ENCODE peak calls at places on chromosomes 1 and 21, in four cellular contexts. V is neural progenitor cell; I is lung; R is CD8-positive, alpha-beta memory T cell. Q is an unnamed sample.

GRCh38 chr21:43921602-43921978 is 56.6 kb downstream of the AGPAT3 start:
- DNase-seq in R (no peak), V (peak; percentile 80), I (no peak), Q (no peak)

GRCh38 chr1:168689726-168690602 is 39.0 kb downstream of the DPT start:
- DNase-seq in R (no peak), V (no peak), I (no peak), Q (no peak)

GRCh38 chr1:150150511-150151021 is 850 bp downstream of the PLEKHO1 start:
- DNase-seq in V (peak; percentile 59), R (peak; percentile 51), I (no peak), Q (peak; percentile 36)

GRCh38 chr1:46530791-46531409 is 20.5 kb downstream of the KNCN start:
- DNase-seq in V (peak; percentile 42), R (no peak), I (no peak), Q (peak; percentile 26)

GRCh38 chr1:30887485-30888315 is 20.9 kb downstream of the SDC3 start:
- DNase-seq in V (no peak), I (no peak), R (no peak), Q (no peak)

GRCh38 chr1:12619396-12620141 is 1.6 kb upstream of the DHRS3 start:
- DNase-seq in R (peak; percentile 78), I (peak; percentile 87), V (peak; percentile 93), Q (peak; percentile 78)

GRCh38 chr1:74426208-74426932 is 86.0 kb downstream of the LRRC53 start:
- DNase-seq in R (no peak), I (no peak), V (no peak), Q (no peak)

GRCh38 chr1:1779691-1780597 is 1.7 kb upstream of the NADK start:
- DNase-seq in R (peak; percentile 77), V (peak; percentile 25), I (peak; percentile 76), Q (no peak)

GRCh38 chr1:24191860-24192259 is 4.8 kb upstream of the IFNLR1 start:
- DNase-seq in R (no peak), I (no peak), V (no peak), Q (no peak)

GRCh38 chr1:202254454-202255252 is 61.1 kb downstream of the LGR6 start:
- DNase-seq in R (no peak), V (no peak), I (no peak), Q (peak; percentile 2)

GRCh38 chr1:184223216-184223615 is 163.6 kb upstream of the C1orf21 start:
- DNase-seq in I (no peak), R (peak; percentile 48), V (no peak), Q (no peak)

GRCh38 chr1:216064643-216065042 is 358.6 kb downstream of the USH2A start:
- DNase-seq in R (no peak), V (no peak), I (no peak), Q (no peak)

GRCh38 chr1:228978486-228979324 is 243.4 kb downstream of the RHOU start:
- DNase-seq in R (no peak), I (no peak), V (no peak), Q (no peak)

GRCh38 chr1:100523038-100523649 is 14.8 kb upstream of the GPR88 start:
- DNase-seq in R (no peak), I (no peak), V (no peak), Q (no peak)

DNA sequence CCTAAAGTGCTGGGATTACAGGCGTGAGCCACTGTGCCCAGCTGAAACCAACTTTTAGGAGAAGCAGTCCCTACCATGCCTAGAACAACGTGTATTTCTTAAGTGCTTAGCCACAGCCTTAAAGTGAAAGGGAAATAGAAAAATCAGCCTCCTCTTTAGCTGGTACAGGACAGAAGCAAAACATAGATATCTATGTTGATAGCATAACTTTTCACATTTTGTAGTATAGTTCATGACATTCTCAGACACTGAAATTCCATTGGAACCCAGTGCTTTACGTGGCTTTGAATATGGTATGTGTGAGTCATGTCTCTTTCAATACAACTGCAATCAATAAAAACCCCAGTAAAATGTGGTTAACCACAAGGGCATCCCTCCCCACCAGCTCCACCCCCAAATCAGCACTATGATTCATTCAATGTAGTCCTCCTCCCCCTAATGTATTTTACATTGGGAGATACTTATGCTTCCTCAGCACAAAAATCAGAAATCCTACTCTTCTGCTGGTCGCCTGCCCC is 32.1 kb downstream of the TGFB2 start:
- DNase-seq in R (peak; percentile 73), I (no peak), V (no peak), Q (no peak)
- H3K27ac ChIP-seq in R (no peak overlapping the region), I (no peak overlapping the region), V (no peak overlapping the region), Q (no peak overlapping the region)

DNA sequence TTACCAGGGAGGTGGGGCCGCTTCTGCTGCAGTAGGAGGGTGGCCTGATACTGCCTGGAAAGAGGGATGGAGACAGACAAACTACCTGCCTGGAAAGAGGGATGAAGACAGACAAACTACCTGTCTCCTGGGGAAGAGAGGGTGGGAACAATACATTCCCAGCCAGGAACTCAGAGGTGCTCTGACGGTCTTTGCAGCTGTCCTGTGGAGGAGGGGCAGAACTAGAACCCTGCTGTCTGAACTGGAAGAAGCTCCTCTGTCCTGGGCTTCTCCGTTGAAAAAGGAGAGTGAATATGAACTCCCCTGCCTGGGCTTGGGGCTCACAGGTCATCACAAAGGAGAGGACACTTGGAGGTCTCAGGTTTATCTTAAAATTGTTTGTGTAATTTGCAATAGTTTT is 40.3 kb upstream of the ETV3 start:
- DNase-seq in I (no peak), R (no peak), V (no peak), Q (no peak)
- H3K4me1 ChIP-seq in I (no peaks in the 10 kb centered on the region), R (no peaks in the 10 kb centered on the region), V (no peaks in the 10 kb centered on the region), Q (no peaks in the 10 kb centered on the region)

DNA sequence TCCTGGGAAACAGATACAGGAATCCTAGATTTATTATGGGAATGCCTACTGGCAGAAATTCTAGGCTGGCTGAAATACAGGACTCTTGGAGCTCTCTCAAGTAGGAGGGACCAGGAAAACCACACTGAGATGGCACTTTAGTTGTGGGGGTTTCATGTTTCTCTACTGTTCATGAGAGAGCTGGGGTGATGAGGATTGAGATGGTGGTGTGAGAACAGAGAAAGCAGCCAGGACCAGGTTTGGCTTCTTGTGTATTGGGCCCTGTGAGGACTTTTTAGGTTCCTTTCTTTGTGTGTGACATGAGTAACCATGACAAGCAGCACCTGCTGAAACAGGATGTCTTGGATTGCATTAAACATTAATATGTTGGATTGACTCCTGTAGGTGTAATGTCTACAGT is 4.9 kb downstream of the ARID1A start:
- DNase-seq in V (no peak), R (no peak), I (no peak), Q (no peak)
- H3K27ac ChIP-seq in V (no peak overlapping the region), R (no peak overlapping the region), I (peak overlapping the region; percentile 20), Q (peak overlapping the region; percentile 58)

DNA sequence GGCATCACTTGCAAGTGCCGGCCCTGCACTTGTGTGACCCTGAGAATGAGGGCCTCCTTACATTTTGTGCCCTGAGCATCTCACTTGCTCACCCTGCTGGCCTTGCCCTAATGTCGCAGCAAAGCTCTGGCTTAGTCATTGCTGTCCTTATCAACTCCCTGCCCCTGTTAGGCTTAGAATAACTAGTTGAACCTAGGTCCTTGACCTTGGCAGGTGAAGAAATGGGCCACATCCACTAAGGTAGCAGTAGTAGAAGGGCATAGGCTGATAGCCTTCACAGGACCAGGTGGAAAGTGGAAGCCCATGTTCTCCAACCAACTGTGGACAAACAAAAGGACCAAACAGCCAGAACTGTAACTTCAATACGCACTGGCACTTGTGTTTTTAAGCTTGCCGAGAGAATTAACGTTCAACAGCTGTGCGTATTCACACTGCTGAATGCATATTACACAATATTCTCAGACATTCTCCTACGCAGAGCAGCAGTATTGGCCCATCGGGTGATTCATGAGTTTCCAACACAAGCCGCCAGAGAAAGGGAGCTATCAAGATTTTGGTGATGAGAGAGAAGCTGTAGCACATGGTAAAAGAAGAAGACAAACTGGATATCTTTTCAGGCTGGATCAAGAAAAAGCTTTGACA is 27.7 kb upstream of the PTGFRN start:
- DNase-seq in I (peak; percentile 51), R (no peak), V (peak; percentile 42), Q (peak; percentile 70)
- H3K4me1 ChIP-seq in I (peaks cover 8% of the 10 kb centered on the region), R (peaks cover 25% of the 10 kb centered on the region), V (peaks cover 30% of the 10 kb centered on the region), Q (peaks cover 44% of the 10 kb centered on the region)

GRCh38 chr21:25848309-25848708 is 113.5 kb downstream of the GABPA start:
- DNase-seq in I (no peak), R (no peak), V (no peak), Q (no peak)
- H3K27ac ChIP-seq in I (no peak overlapping the region), R (no peak overlapping the region), V (no peak overlapping the region), Q (no peak overlapping the region)